ENCODE peak calls at places on chromosomes 16 and 17, in seven cellular contexts. One of them, this sample, is unnamed.

GRCh38 chr17:39116224-39116623 is 35.2 kb downstream of the PLXDC1 start:
- DNase-seq in mesenchymal stem cell: no peak
- DNase-seq in CD8-positive, alpha-beta memory T cell: no peak
- DNase-seq in bronchial epithelial cell: no peak
- DNase-seq in stimulated activated CD4-positive, alpha-beta T cell treated with anti-CD3 and anti-CD28 coated beads, TNF-alpha, amount 100 ng/mL, for 48 hours: no peak
- DNase-seq in progenitor cell of endocrine pancreas: no peak
- DNase-seq in activated CD8-positive, alpha-beta memory T cell treated with anti-CD3 and anti-CD28 coated beads, Interleukin-2, amount 50 U/mL, for 48 hours: no peak
- DNase-seq in this sample: no peak

GRCh38 chr17:66809408-66809807 is 25.5 kb upstream of the CACNG5 start:
- DNase-seq in mesenchymal stem cell: no peak
- DNase-seq in progenitor cell of endocrine pancreas: no peak
- DNase-seq in bronchial epithelial cell: no peak
- DNase-seq in stimulated activated CD4-positive, alpha-beta T cell treated with anti-CD3 and anti-CD28 coated beads, TNF-alpha, amount 100 ng/mL, for 48 hours: no peak
- DNase-seq in CD8-positive, alpha-beta memory T cell: no peak
- DNase-seq in activated CD8-positive, alpha-beta memory T cell treated with anti-CD3 and anti-CD28 coated beads, Interleukin-2, amount 50 U/mL, for 48 hours: no peak
- DNase-seq in this sample: no peak

GRCh38 chr16:49422896-49423295 is 49.3 kb downstream of the C16orf78 start:
- DNase-seq in activated CD8-positive, alpha-beta memory T cell treated with anti-CD3 and anti-CD28 coated beads, Interleukin-2, amount 50 U/mL, for 48 hours: no peak
- DNase-seq in progenitor cell of endocrine pancreas: no peak
- DNase-seq in stimulated activated CD4-positive, alpha-beta T cell treated with anti-CD3 and anti-CD28 coated beads, TNF-alpha, amount 100 ng/mL, for 48 hours: no peak
- DNase-seq in CD8-positive, alpha-beta memory T cell: no peak
- DNase-seq in bronchial epithelial cell: no peak
- DNase-seq in mesenchymal stem cell: no peak
- DNase-seq in this sample: no peak

GRCh38 chr17:15157051-15157450 is 108.1 kb downstream of the PMP22 start:
- DNase-seq in mesenchymal stem cell: peak; percentile 45
- DNase-seq in bronchial epithelial cell: peak; percentile 19
- DNase-seq in activated CD8-positive, alpha-beta memory T cell treated with anti-CD3 and anti-CD28 coated beads, Interleukin-2, amount 50 U/mL, for 48 hours: no peak
- DNase-seq in progenitor cell of endocrine pancreas: no peak
- DNase-seq in stimulated activated CD4-positive, alpha-beta T cell treated with anti-CD3 and anti-CD28 coated beads, TNF-alpha, amount 100 ng/mL, for 48 hours: no peak
- DNase-seq in CD8-positive, alpha-beta memory T cell: no peak
- DNase-seq in this sample: no peak

GRCh38 chr17:43085489-43085888 is 39.7 kb downstream of the BRCA1 start:
- DNase-seq in stimulated activated CD4-positive, alpha-beta T cell treated with anti-CD3 and anti-CD28 coated beads, TNF-alpha, amount 100 ng/mL, for 48 hours: no peak
- DNase-seq in bronchial epithelial cell: no peak
- DNase-seq in progenitor cell of endocrine pancreas: no peak
- DNase-seq in mesenchymal stem cell: peak; percentile 32
- DNase-seq in CD8-positive, alpha-beta memory T cell: no peak
- DNase-seq in activated CD8-positive, alpha-beta memory T cell treated with anti-CD3 and anti-CD28 coated beads, Interleukin-2, amount 50 U/mL, for 48 hours: no peak
- DNase-seq in this sample: no peak

GRCh38 chr17:8855477-8856204 is 11.8 kb downstream of the PIK3R6 start:
- DNase-seq in mesenchymal stem cell: no peak
- DNase-seq in CD8-positive, alpha-beta memory T cell: no peak
- DNase-seq in activated CD8-positive, alpha-beta memory T cell treated with anti-CD3 and anti-CD28 coated beads, Interleukin-2, amount 50 U/mL, for 48 hours: peak; percentile 45
- DNase-seq in bronchial epithelial cell: no peak
- DNase-seq in stimulated activated CD4-positive, alpha-beta T cell treated with anti-CD3 and anti-CD28 coated beads, TNF-alpha, amount 100 ng/mL, for 48 hours: no peak
- DNase-seq in progenitor cell of endocrine pancreas: no peak
- DNase-seq in this sample: peak; percentile 18

GRCh38 chr17:75273968-75274708 is 3.1 kb upstream of the MIF4GD start:
- DNase-seq in stimulated activated CD4-positive, alpha-beta T cell treated with anti-CD3 and anti-CD28 coated beads, TNF-alpha, amount 100 ng/mL, for 48 hours: no peak
- DNase-seq in mesenchymal stem cell: no peak
- DNase-seq in bronchial epithelial cell: peak; percentile 71
- DNase-seq in progenitor cell of endocrine pancreas: no peak
- DNase-seq in activated CD8-positive, alpha-beta memory T cell treated with anti-CD3 and anti-CD28 coated beads, Interleukin-2, amount 50 U/mL, for 48 hours: no peak
- DNase-seq in CD8-positive, alpha-beta memory T cell: peak; percentile 15
- DNase-seq in this sample: no peak

GRCh38 chr17:76481091-76481655 is 13.8 kb downstream of the AANAT start:
- DNase-seq in bronchial epithelial cell: no peak
- DNase-seq in CD8-positive, alpha-beta memory T cell: no peak
- DNase-seq in mesenchymal stem cell: no peak
- DNase-seq in stimulated activated CD4-positive, alpha-beta T cell treated with anti-CD3 and anti-CD28 coated beads, TNF-alpha, amount 100 ng/mL, for 48 hours: no peak
- DNase-seq in activated CD8-positive, alpha-beta memory T cell treated with anti-CD3 and anti-CD28 coated beads, Interleukin-2, amount 50 U/mL, for 48 hours: no peak
- DNase-seq in progenitor cell of endocrine pancreas: no peak
- DNase-seq in this sample: no peak

GRCh38 chr17:48494335-48494734 is 36.5 kb downstream of the HOXB1 start:
- DNase-seq in CD8-positive, alpha-beta memory T cell: no peak
- DNase-seq in mesenchymal stem cell: peak; percentile 87
- DNase-seq in stimulated activated CD4-positive, alpha-beta T cell treated with anti-CD3 and anti-CD28 coated beads, TNF-alpha, amount 100 ng/mL, for 48 hours: no peak
- DNase-seq in progenitor cell of endocrine pancreas: no peak
- DNase-seq in activated CD8-positive, alpha-beta memory T cell treated with anti-CD3 and anti-CD28 coated beads, Interleukin-2, amount 50 U/mL, for 48 hours: no peak
- DNase-seq in bronchial epithelial cell: peak; percentile 58
- DNase-seq in this sample: no peak

GRCh38 chr17:22441776-22442175 is 749.5 kb downstream of the KCNJ18 start:
- DNase-seq in activated CD8-positive, alpha-beta memory T cell treated with anti-CD3 and anti-CD28 coated beads, Interleukin-2, amount 50 U/mL, for 48 hours: no peak
- DNase-seq in CD8-positive, alpha-beta memory T cell: no peak
- DNase-seq in progenitor cell of endocrine pancreas: no peak
- DNase-seq in mesenchymal stem cell: no peak
- DNase-seq in bronchial epithelial cell: no peak
- DNase-seq in stimulated activated CD4-positive, alpha-beta T cell treated with anti-CD3 and anti-CD28 coated beads, TNF-alpha, amount 100 ng/mL, for 48 hours: no peak
- DNase-seq in this sample: no peak

This sample was measured in mesenteric fat pad.